ENCODE peak calls at places on chromosomes 3 and 15, in five cellular contexts. H is hepatic stellate cell, Y is NCI-H1092 treated with DMSO at 0.1 percent for 48 hours, K is RWPE1, N is amniotic stem cell. E is an unnamed sample.

GRCh38 chr3:59189561-59190338 is 139.9 kb upstream of the CFAP20DC start:
- DNase-seq in H (no peak), Y (no peak), K (no peak), N (no peak), E (no peak)

GRCh38 chr15:72967836-72968530 is 84.3 kb upstream of the NEO1 start:
- DNase-seq in H (no peak), Y (no peak), K (no peak), N (no peak), E (no peak)

GRCh38 chr3:142844339-142844977 is 44.4 kb downstream of the PCOLCE2 start:
- DNase-seq in H (peak), Y (no peak), K (peak), N (peak), E (no peak)

GRCh38 chr15:25810154-25810553 is 53.0 kb downstream of the ATP10A start:
- DNase-seq in H (no peak), Y (no peak), K (no peak), N (no peak), E (no peak)

GRCh38 chr3:136734382-136735070 is 17.7 kb downstream of the STAG1 start:
- DNase-seq in H (no peak), Y (no peak), K (no peak), N (no peak), E (no peak)

GRCh38 chr3:154113609-154114008 is 7.6 kb upstream of the ARHGEF26 start:
- DNase-seq in H (no peak), Y (no peak), K (no peak), N (no peak), E (no peak)

GRCh38 chr3:111729087-111729846 is 129.8 kb upstream of the PHLDB2 start:
- DNase-seq in H (peak), Y (no peak), K (no peak), N (peak), E (no peak)

GRCh38 chr3:56782215-56782614 is 19.5 kb downstream of the ARHGEF3 start:
- DNase-seq in H (no peak), Y (no peak), K (no peak), N (no peak), E (no peak)

GRCh38 chr3:121545049-121545563 is 682 bp downstream of the POLQ start:
- DNase-seq in H (no peak), Y (no peak), K (peak), N (no peak), E (no peak)

GRCh38 chr15:67144609-67145306 is 79.4 kb downstream of the SMAD3 start:
- DNase-seq in H (no peak), Y (no peak), K (no peak), N (no peak), E (no peak)

GRCh38 chr3:18558526-18558925 is 133.4 kb upstream of the SATB1 start:
- DNase-seq in H (no peak), Y (no peak), K (no peak), N (no peak), E (no peak)

GRCh38 chr3:57862894-57863293 is 106.8 kb downstream of the SLMAP start:
- DNase-seq in H (no peak), Y (no peak), K (no peak), N (no peak), E (no peak)

E was measured in H54.